ENCODE peak calls at places on chromosomes 11 and 22, in eight cellular contexts. Q, F, E, N, U, G, I and X are unnamed samples. For H3K4me1, the result is how much of the 10 kb centered on the place peaks cover.

GRCh38 chr22:19799322-19800190 is 39.0 kb downstream of the TBX1 start:
- DNase-seq in F (no peak), N (no peak), G (no peak), U (peak), I (peak), Q (no peak), E (no peak), X (no peak)

GRCh38 chr11:10650630-10651029 is 42.9 kb downstream of the IRAG1 start:
- DNase-seq in G (no peak), I (no peak), Q (no peak), U (no peak), F (no peak), E (no peak), N (no peak), X (no peak)

GRCh38 chr11:26442131-26442530 is 110.2 kb downstream of the ANO3 start:
- DNase-seq in N (no peak), G (peak), I (no peak), U (no peak), F (no peak), Q (no peak), E (no peak), X (no peak)

GRCh38 chr11:74696932-74697687 is 34.1 kb downstream of the CHRDL2 start:
- DNase-seq in G (peak), F (peak), N (no peak), Q (no peak), U (peak), E (peak), I (no peak), X (no peak)

GRCh38 chr11:110373061-110373702 is 56.6 kb upstream of the FDX1 start:
- DNase-seq in E (no peak), G (peak), U (no peak), I (no peak), N (peak), Q (no peak), F (no peak), X (no peak)

GRCh38 chr22:33162196-33162595 is 104.0 kb upstream of the SYN3 start:
- DNase-seq in G (no peak), Q (no peak), I (no peak), N (no peak), F (no peak), E (no peak), U (no peak), X (no peak)

GRCh38 chr11:64745523-64746328 is 1.8 kb upstream of the RASGRP2 start:
- DNase-seq in F (peak), N (no peak), Q (no peak), I (peak), G (peak), U (peak), E (no peak), X (no peak)

GRCh38 chr22:32880906-32881596 is 79.5 kb downstream of the TIMP3 start:
- DNase-seq in E (no peak), Q (no peak), I (peak), F (peak), N (no peak), G (no peak), U (no peak), X (no peak)

GRCh38 chr22:50568626-50569025 is 5.9 kb upstream of the SYCE3 start:
- DNase-seq in U (no peak), N (no peak), I (no peak), E (peak), G (no peak), Q (no peak), F (peak), X (no peak)

DNA sequence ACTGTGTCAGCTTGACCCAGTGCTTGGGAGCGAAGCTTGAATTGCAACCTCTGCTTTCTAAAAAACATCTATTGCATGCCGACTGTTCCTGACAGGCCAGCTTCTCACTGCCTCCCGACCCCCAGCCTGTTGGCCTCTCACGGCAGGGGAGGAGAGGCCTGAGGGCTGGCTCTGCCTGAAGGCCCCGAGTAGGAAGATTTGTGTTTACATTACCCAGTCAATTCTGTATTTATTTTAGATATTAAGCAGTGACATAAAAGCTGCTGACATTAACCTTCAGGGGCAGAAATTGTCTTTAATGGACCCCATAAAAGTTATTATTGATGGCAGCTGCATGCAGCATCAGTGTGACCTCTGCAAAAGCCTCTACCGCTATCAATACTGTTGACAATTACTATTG is 380.7 kb downstream of the TENM4 start:
- DNase-seq in Q (no peak), G (no peak), N (no peak), F (no peak), I (peak), U (no peak), E (no peak), X (no peak)
- TF ChIP-seq REST in Q (no peak), G (no peak), N (no peak), F (no peak), I (no peak), U (no peak), E (no peak), X (no peak)

DNA sequence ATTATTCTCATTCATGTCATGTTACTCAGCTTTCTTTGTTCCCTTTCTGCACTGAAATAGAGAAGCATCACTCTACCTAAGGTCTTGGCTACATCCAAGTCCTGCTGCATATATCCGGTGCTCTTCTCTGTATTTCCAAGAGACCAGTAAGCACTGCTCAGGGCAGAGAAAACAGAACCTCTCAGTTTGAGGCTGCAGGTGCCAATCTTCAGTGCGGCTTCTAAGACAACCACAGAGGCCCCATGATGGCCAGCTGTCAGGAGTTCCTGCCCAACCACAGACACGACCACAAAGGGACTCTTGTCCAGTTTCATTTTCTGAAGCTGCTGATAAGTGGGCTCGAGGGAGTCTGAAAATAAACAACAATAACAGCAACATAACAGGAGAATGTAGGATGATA is 378.4 kb upstream of the PITPNB start:
- DNase-seq in G (no peak), F (peak), E (no peak), Q (no peak), N (no peak), I (no peak), U (no peak), X (no peak)
- H3K4me1 ChIP-seq in G (under half), F (under half), E (under half), Q (under half), N (under half), I (under half), U (under half), X (under half)

GRCh38 chr11:114960117-114960516 is 281.8 kb downstream of the NXPE2 start:
- DNase-seq in E (no peak), F (no peak), I (no peak), N (no peak), G (no peak), Q (no peak), U (no peak), X (no peak)

GRCh38 chr11:114964676-114965214 is 286.4 kb downstream of the NXPE2 start:
- DNase-seq in I (no peak), N (no peak), Q (no peak), U (no peak), E (no peak), G (no peak), F (no peak), X (no peak)
- TF ChIP-seq REST in I (no peak), N (no peak), Q (no peak), U (no peak), E (no peak), G (no peak), F (no peak), X (no peak)

GRCh38 chr22:48800886-48801607 is 1026.6 kb downstream of the BRD1 start:
- DNase-seq in G (no peak), F (no peak), E (no peak), Q (no peak), U (no peak), N (no peak), I (no peak), X (no peak)
- H3K4me1 ChIP-seq in G (under half), F (under half), E (under half), Q (under half), U (under half), N (under half), I (under half), X (under half)

DNA sequence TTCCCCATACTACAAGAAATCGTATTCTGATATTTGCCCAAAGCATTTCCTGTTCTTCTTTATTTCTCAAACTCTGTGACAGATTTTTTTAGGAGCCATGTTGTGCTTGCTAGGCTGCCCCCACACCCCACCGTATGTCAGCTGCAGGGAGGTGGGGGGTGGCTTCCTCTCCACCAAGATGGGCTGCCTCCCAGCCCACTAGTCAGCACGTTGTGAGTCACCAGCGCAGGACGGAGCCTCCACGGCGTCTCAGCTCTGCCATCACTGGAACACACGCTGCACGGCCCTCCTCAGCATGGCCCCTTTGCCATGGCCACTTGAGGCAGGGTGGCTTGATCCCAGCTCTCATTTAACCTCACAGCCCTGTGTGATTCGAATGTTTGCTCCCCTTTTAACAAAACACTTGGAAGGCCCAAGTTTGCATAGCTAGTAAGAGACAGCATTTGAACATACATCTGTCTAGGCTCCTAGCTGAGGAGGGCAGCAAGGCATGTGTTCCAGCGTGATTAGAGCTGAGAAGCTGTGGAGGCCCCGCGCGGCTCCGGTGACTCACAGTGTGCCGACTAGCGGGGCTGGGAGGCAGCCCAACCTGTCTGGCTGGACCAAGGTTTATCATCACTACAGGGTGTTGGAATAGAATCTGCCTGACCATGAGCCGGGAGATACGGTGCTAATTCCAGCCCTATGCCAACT is 180.7 kb upstream of the NCAM1 start:
- DNase-seq in F (peak), G (no peak), Q (no peak), U (no peak), E (no peak), I (no peak), N (no peak), X (no peak)
- TF ChIP-seq REST in F (no peak), G (no peak), Q (no peak), U (no peak), E (no peak), I (no peak), N (no peak), X (no peak)

DNA sequence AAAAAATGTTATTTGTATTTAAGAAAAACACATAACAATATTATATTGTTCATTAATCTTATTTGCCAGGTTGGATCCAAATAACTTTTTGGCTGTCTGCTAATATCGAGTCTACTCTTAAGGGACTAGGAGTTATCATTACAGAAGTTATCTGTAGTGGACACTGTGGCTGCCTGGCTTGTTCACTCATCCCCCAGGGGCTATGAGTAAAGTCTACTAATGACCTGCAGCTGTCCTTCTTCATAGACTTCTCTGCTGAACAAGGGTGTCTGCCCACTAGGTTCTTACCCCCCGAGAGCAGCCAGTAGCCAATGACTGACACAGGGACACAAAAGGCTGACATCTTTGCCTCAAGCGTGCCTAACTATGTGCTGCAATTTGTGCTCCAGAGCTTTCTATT is 69.7 kb downstream of the APIP start:
- DNase-seq in G (no peak), I (no peak), F (no peak), U (no peak), E (no peak), Q (no peak), N (no peak), X (no peak)
- H3K4me1 ChIP-seq in G (under half), I (under half), F (under half), U (under half), E (under half), Q (under half), N (under half), X (under half)

DNA sequence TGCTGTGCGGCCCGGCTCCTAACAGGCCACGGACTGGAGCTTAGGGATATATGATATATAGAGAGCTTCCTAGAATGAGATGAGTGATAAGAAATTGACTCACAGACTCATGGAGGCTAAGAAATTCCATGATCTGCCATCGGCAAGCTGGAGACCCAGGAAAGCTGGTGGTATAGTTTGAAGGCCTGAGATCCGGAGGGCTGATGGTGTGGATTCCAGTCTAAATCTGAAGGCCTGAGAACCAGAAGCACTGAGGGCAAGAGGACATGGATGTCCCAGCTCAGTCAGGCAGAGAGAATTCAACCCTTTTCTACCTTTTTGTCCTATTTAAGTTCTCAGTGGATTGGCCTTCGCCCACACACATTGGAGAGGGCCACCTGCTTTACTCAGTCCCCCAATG is 564.8 kb downstream of the TBC1D22A start:
- DNase-seq in E (no peak), Q (no peak), U (no peak), F (no peak), I (no peak), N (no peak), G (no peak), X (no peak)
- TF ChIP-seq REST in E (no peak), Q (no peak), U (no peak), F (no peak), I (no peak), N (no peak), G (no peak), X (no peak)

GRCh38 chr11:1856306-1857005 is 3.6 kb downstream of the LSP1 start:
- DNase-seq in E (no peak), G (no peak), N (no peak), I (no peak), U (no peak), Q (no peak), F (no peak), X (no peak)
- H3K4me1 ChIP-seq in E (under half), G (under half), N (under half), I (under half), U (under half), Q (under half), F (under half), X (under half)